ENCODE peak calls at places on chromosome 7, in seven cellular contexts. N, Q, A, F, J, V and K are unnamed samples.

GRCh38 chr7:100088095-100088620 is 611 bp upstream of the COPS6 start:
- DNase-seq in N (no peak), Q (no peak), A (no peak), F (no peak), J (no peak), V (no peak), K (no peak)

GRCh38 chr7:50981743-50982142 is 199.0 kb upstream of the GRB10 start:
- DNase-seq in N (no peak), Q (no peak), A (no peak), F (no peak), J (no peak), V (no peak), K (no peak)

GRCh38 chr7:80883188-80884025 is 35.4 kb downstream of the SEMA3C start:
- DNase-seq in N (peak; percentile 100), Q (no peak), A (peak; percentile 97), F (no peak), J (peak; percentile 98), V (peak; percentile 8), K (peak; percentile 64)

GRCh38 chr7:114086491-114086905 is 167.7 kb upstream of the PPP1R3A start:
- DNase-seq in N (no peak), Q (no peak), A (peak; percentile 20), F (no peak), J (no peak), V (no peak), K (peak; percentile 47)

GRCh38 chr7:148234715-148235114 is 355.9 kb upstream of the C7orf33 start:
- DNase-seq in N (no peak), Q (no peak), A (no peak), F (no peak), J (no peak), V (no peak), K (no peak)

GRCh38 chr7:134660242-134660785 is 13.7 kb downstream of the BPGM start:
- DNase-seq in N (no peak), Q (no peak), A (peak; percentile 19), F (no peak), J (peak; percentile 32), V (no peak), K (peak; percentile 10)

GRCh38 chr7:142391191-142391992 is 133.5 kb upstream of the PRSS58 start:
- DNase-seq in N (no peak), Q (no peak), A (no peak), F (no peak), J (peak; percentile 8), V (no peak), K (peak; percentile 30)

GRCh38 chr7:12016439-12016838 is 184.4 kb upstream of the THSD7A start:
- DNase-seq in N (no peak), Q (no peak), A (no peak), F (no peak), J (no peak), V (no peak), K (no peak)

DNA sequence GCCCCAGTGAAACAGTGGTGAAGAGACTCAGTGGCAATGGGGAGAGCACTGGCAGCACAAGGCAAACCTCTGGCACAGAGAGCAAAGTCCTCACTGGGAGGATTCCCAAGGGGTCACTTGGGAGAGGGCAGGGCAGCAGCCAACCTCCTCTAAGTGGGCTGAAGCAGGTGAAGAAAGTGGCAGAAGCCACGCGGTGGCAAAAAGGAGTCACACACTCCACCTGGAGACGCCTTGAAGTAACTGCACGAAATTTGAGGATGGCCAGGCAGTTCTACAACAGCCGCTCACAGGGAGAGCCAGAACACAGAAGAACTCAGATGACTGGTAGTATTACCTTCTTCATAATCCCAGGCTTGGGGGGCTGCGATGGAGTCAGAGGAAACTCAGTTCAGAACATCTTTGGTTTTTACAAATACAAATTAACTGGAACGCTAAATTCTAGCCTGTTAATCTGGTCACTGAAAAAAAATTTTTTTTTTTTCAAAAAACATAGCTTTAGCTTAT is 603 bp upstream of the IL6 start:
- DNase-seq in N (peak; percentile 27), Q (peak; percentile 23), A (peak; percentile 92), F (peak; percentile 15), J (peak; percentile 95), V (peak; percentile 7), K (peak; percentile 81)
- TF ChIP-seq CTCF in N (peak; percentile 68), Q (peak; percentile 70), A (peak; percentile 69), F (no peak), J (peak; percentile 70), V (peak; percentile 54), K (peak; percentile 58)

GRCh38 chr7:90408142-90408541 is 4.9 kb downstream of the CLDN12 start:
- DNase-seq in N (no peak), Q (no peak), A (no peak), F (no peak), J (no peak), V (no peak), K (no peak)

GRCh38 chr7:90413185-90413528 is 9.9 kb downstream of the CLDN12 start:
- DNase-seq in N (no peak), Q (no peak), A (no peak), F (no peak), J (no peak), V (no peak), K (no peak)

GRCh38 chr7:90409667-90410066 is 6.4 kb downstream of the CLDN12 start:
- DNase-seq in N (no peak), Q (no peak), A (no peak), F (no peak), J (no peak), V (peak; percentile 72), K (peak; percentile 18)

GRCh38 chr7:90411510-90411909 is 8.2 kb downstream of the CLDN12 start:
- DNase-seq in N (no peak), Q (no peak), A (peak; percentile 17), F (no peak), J (peak; percentile 45), V (peak; percentile 9), K (no peak)

GRCh38 chr7:90412458-90413184 is 9.4 kb downstream of the CLDN12 start:
- DNase-seq in N (no peak), Q (no peak), A (no peak), F (no peak), J (peak; percentile 29), V (peak; percentile 44), K (no peak)
- TF ChIP-seq CTCF in N (peak; percentile 10), Q (no peak), A (peak; percentile 35), F (no peak), J (peak; percentile 31), V (peak; percentile 67), K (peak; percentile 22)

DNA sequence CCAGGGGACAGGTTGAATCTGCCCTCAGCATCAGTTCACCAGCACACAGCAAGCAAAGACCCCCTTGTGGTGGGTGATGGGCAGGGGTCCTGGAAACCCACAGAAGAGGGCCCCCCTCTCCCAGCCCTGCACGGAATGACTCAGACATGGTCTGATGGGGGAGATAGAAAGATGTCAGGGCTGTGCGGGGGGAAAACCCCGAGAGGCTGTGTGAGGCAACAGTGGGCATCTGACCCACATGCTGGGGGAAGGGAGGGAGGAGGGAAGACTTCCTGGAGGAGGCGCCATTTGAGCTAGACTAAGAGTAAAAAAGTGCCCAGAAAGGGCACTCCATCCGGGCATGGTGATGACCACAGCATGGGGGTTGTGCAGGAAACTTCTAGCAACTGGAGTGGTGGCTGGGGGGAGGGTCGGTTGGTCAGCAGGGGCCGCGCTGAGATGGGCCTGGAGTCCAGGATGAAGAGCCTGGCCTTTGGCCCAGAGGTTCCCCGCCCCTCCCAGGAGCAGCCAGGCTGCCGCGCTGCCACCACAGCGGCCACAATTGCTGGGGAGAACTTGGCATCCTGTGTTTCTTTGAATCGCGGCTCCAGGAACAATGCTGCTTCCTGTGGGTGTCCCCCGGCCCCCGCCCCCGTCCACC is 2.5 kb downstream of the LFNG start:
- DNase-seq in N (no peak), Q (peak; percentile 56), A (no peak), F (peak; percentile 54), J (peak; percentile 57), V (no peak), K (no peak)
- TF ChIP-seq CTCF in N (no peak), Q (no peak), A (no peak), F (no peak), J (no peak), V (peak; percentile 24), K (no peak)

GRCh38 chr7:8724080-8724718 is 290.8 kb downstream of the NXPH1 start:
- DNase-seq in N (no peak), Q (no peak), A (no peak), F (no peak), J (peak; percentile 10), V (peak; percentile 37), K (peak; percentile 68)
- TF ChIP-seq CTCF in N (no peak), Q (peak; percentile 86), A (peak; percentile 33), F (no peak), J (peak; percentile 26), V (peak; percentile 66), K (peak; percentile 69)

DNA sequence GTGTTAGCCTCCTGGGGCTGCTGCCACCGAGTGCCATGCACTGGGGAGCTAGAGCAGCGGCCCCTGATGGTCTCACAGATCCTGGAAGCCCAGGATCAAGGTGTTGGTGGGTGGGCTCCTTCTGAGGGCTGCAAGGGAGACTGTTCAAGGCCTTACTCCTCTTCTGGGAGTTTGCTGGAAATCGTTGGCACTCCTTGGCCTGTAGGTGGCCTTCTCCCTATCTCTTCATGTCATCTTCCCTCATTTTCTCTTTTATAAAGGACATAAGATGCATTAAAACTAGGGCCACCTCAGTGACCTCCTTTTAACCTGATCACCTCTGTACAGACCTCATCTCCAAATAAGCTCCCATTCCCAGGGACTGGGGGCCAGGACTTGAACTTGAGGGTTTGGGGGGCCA is 27.0 kb upstream of the ZNF862 start:
- DNase-seq in N (no peak), Q (no peak), A (no peak), F (no peak), J (peak; percentile 6), V (no peak), K (no peak)
- TF ChIP-seq CTCF in N (peak; percentile 32), Q (no peak), A (peak; percentile 39), F (no peak), J (peak; percentile 28), V (no peak), K (no peak)

GRCh38 chr7:150378853-150379589 is at the start of gene ZNF775:
- DNase-seq in N (peak; percentile 66), Q (peak; percentile 81), A (peak; percentile 95), F (peak; percentile 90), J (peak; percentile 92), V (peak; percentile 90), K (peak; percentile 99)

GRCh38 chr7:150377116-150377979 is 1.8 kb upstream of the ZNF775 start:
- DNase-seq in N (no peak), Q (no peak), A (no peak), F (no peak), J (no peak), V (no peak), K (peak; percentile 60)

GRCh38 chr7:150379590-150380379 is 655 bp downstream of the ZNF775 start:
- DNase-seq in N (no peak), Q (no peak), A (no peak), F (no peak), J (peak; percentile 21), V (no peak), K (no peak)

GRCh38 chr7:150376560-150376959 is 2.6 kb upstream of the ZNF775 start:
- DNase-seq in N (no peak), Q (no peak), A (no peak), F (no peak), J (no peak), V (no peak), K (no peak)

GRCh38 chr7:150378115-150378852 is 846 bp upstream of the ZNF775 start:
- DNase-seq in N (no peak), Q (peak; percentile 78), A (peak; percentile 71), F (no peak), J (peak; percentile 69), V (peak; percentile 82), K (peak; percentile 84)
- TF ChIP-seq CTCF in N (peak; percentile 37), Q (no peak), A (peak; percentile 29), F (no peak), J (peak; percentile 20), V (peak; percentile 65), K (peak; percentile 21)

GRCh38 chr7:4683884-4684565 is 1.9 kb downstream of the FOXK1 start:
- DNase-seq in N (peak; percentile 31), Q (no peak), A (peak; percentile 63), F (peak; percentile 12), J (peak; percentile 76), V (peak; percentile 41), K (peak; percentile 58)
- TF ChIP-seq CTCF in N (peak; percentile 25), Q (no peak), A (no peak), F (peak; percentile 68), J (no peak), V (no peak), K (no peak)